ENCODE peak calls at places on chromosomes 3 and 15, in eight cellular contexts. One of them, this sample, is unnamed.
A peak's percentile ranks its signal among the peaks of the same experiment; 100 is the strongest.

GRCh38 chr3:197458179-197458707 is 97.5 kb downstream of the BDH1 start:
- DNase-seq in fibroblast of pulmonary artery: peak; percentile 25
- DNase-seq in CD8-positive, alpha-beta T cell: peak; percentile 4
- DNase-seq in right cardiac atrium: no peak
- DNase-seq in lung: no peak
- DNase-seq in GM12865: peak; percentile 16
- DNase-seq in GM12864: no peak
- DNase-seq in astrocyte of the spinal cord: no peak
- DNase-seq in this sample: no peak

GRCh38 chr15:87764461-87765236 is 491.9 kb downstream of the NTRK3 start:
- DNase-seq in lung: no peak
- DNase-seq in CD8-positive, alpha-beta T cell: no peak
- DNase-seq in astrocyte of the spinal cord: peak; percentile 76
- DNase-seq in right cardiac atrium: no peak
- DNase-seq in GM12864: no peak
- DNase-seq in GM12865: no peak
- DNase-seq in fibroblast of pulmonary artery: peak; percentile 63
- DNase-seq in this sample: no peak

GRCh38 chr3:69683076-69683806 is 56.0 kb upstream of the MITF start:
- DNase-seq in fibroblast of pulmonary artery: no peak
- DNase-seq in lung: no peak
- DNase-seq in CD8-positive, alpha-beta T cell: no peak
- DNase-seq in GM12865: no peak
- DNase-seq in astrocyte of the spinal cord: no peak
- DNase-seq in GM12864: no peak
- DNase-seq in right cardiac atrium: no peak
- DNase-seq in this sample: no peak

GRCh38 chr15:62392411-62392810 is 227.3 kb upstream of the C2CD4B start:
- DNase-seq in astrocyte of the spinal cord: peak; percentile 30
- DNase-seq in CD8-positive, alpha-beta T cell: no peak
- DNase-seq in right cardiac atrium: peak; percentile 22
- DNase-seq in GM12864: no peak
- DNase-seq in fibroblast of pulmonary artery: no peak
- DNase-seq in lung: no peak
- DNase-seq in GM12865: peak; percentile 5
- DNase-seq in this sample: no peak

GRCh38 chr3:119659584-119660291 is 651 bp downstream of the POPDC2 start:
- DNase-seq in fibroblast of pulmonary artery: no peak
- DNase-seq in GM12864: no peak
- DNase-seq in astrocyte of the spinal cord: no peak
- DNase-seq in GM12865: no peak
- DNase-seq in CD8-positive, alpha-beta T cell: no peak
- DNase-seq in right cardiac atrium: no peak
- DNase-seq in lung: no peak
- DNase-seq in this sample: no peak

GRCh38 chr15:34693053-34693744 is 61.6 kb downstream of the GJD2 start:
- DNase-seq in fibroblast of pulmonary artery: no peak
- DNase-seq in GM12865: no peak
- DNase-seq in CD8-positive, alpha-beta T cell: no peak
- DNase-seq in GM12864: no peak
- DNase-seq in astrocyte of the spinal cord: peak; percentile 41
- DNase-seq in right cardiac atrium: no peak
- DNase-seq in lung: no peak
- DNase-seq in this sample: no peak

GRCh38 chr3:169760479-169760878 is 4.4 kb downstream of the TERC start:
- DNase-seq in right cardiac atrium: no peak
- DNase-seq in GM12865: peak; percentile 26
- DNase-seq in astrocyte of the spinal cord: peak; percentile 4
- DNase-seq in fibroblast of pulmonary artery: peak; percentile 67
- DNase-seq in GM12864: no peak
- DNase-seq in lung: no peak
- DNase-seq in CD8-positive, alpha-beta T cell: no peak
- DNase-seq in this sample: no peak

GRCh38 chr15:95647878-95648277 is 682.6 kb upstream of the NR2F2 start:
- DNase-seq in GM12865: no peak
- DNase-seq in lung: no peak
- DNase-seq in right cardiac atrium: no peak
- DNase-seq in astrocyte of the spinal cord: no peak
- DNase-seq in fibroblast of pulmonary artery: no peak
- DNase-seq in CD8-positive, alpha-beta T cell: no peak
- DNase-seq in GM12864: no peak
- DNase-seq in this sample: no peak

GRCh38 chr3:33658971-33659848 is 58.8 kb downstream of the CLASP2 start:
- DNase-seq in astrocyte of the spinal cord: peak; percentile 89
- DNase-seq in GM12864: peak; percentile 25
- DNase-seq in GM12865: peak; percentile 28
- DNase-seq in right cardiac atrium: peak; percentile 64
- DNase-seq in fibroblast of pulmonary artery: peak; percentile 84
- DNase-seq in CD8-positive, alpha-beta T cell: peak; percentile 3
- DNase-seq in lung: peak; percentile 46
- DNase-seq in this sample: no peak

GRCh38 chr15:74402873-74403589 is 30.7 kb downstream of the SEMA7A start:
- DNase-seq in lung: peak; percentile 36
- DNase-seq in CD8-positive, alpha-beta T cell: peak; percentile 42
- DNase-seq in astrocyte of the spinal cord: no peak
- DNase-seq in fibroblast of pulmonary artery: no peak
- DNase-seq in right cardiac atrium: no peak
- DNase-seq in GM12865: peak; percentile 94
- DNase-seq in GM12864: no peak
- DNase-seq in this sample: no peak

GRCh38 chr3:63726656-63727055 is 74.2 kb downstream of the SNTN start:
- DNase-seq in GM12864: no peak
- DNase-seq in astrocyte of the spinal cord: no peak
- DNase-seq in CD8-positive, alpha-beta T cell: no peak
- DNase-seq in lung: no peak
- DNase-seq in fibroblast of pulmonary artery: no peak
- DNase-seq in right cardiac atrium: no peak
- DNase-seq in GM12865: no peak
- DNase-seq in this sample: no peak

GRCh38 chr15:50686468-50687301 is at the start of gene TRPM7:
- DNase-seq in astrocyte of the spinal cord: peak; percentile 84
- DNase-seq in right cardiac atrium: peak; percentile 90
- DNase-seq in GM12865: peak; percentile 94
- DNase-seq in lung: peak; percentile 89
- DNase-seq in fibroblast of pulmonary artery: peak; percentile 85
- DNase-seq in CD8-positive, alpha-beta T cell: peak; percentile 84
- DNase-seq in GM12864: peak; percentile 62
- DNase-seq in this sample: peak; percentile 61

GRCh38 chr3:63654931-63655330 is 2.5 kb downstream of the SNTN start:
- DNase-seq in GM12865: no peak
- DNase-seq in astrocyte of the spinal cord: peak; percentile 5
- DNase-seq in right cardiac atrium: no peak
- DNase-seq in GM12864: no peak
- DNase-seq in lung: no peak
- DNase-seq in CD8-positive, alpha-beta T cell: no peak
- DNase-seq in fibroblast of pulmonary artery: no peak
- DNase-seq in this sample: no peak

GRCh38 chr3:171092467-171092911 is 66.0 kb upstream of the SLC2A2 start:
- DNase-seq in right cardiac atrium: no peak
- DNase-seq in GM12864: no peak
- DNase-seq in GM12865: no peak
- DNase-seq in fibroblast of pulmonary artery: peak; percentile 71
- DNase-seq in lung: no peak
- DNase-seq in astrocyte of the spinal cord: no peak
- DNase-seq in CD8-positive, alpha-beta T cell: no peak
- DNase-seq in this sample: no peak

GRCh38 chr3:121269389-121269788 is 276.4 kb downstream of the POLQ start:
- DNase-seq in CD8-positive, alpha-beta T cell: no peak
- DNase-seq in fibroblast of pulmonary artery: no peak
- DNase-seq in GM12865: no peak
- DNase-seq in GM12864: no peak
- DNase-seq in astrocyte of the spinal cord: no peak
- DNase-seq in lung: no peak
- DNase-seq in right cardiac atrium: no peak
- DNase-seq in this sample: no peak

GRCh38 chr3:190481779-190482178 is 32.1 kb upstream of the TMEM207 start:
- DNase-seq in fibroblast of pulmonary artery: no peak
- DNase-seq in astrocyte of the spinal cord: no peak
- DNase-seq in GM12864: no peak
- DNase-seq in GM12865: no peak
- DNase-seq in CD8-positive, alpha-beta T cell: no peak
- DNase-seq in right cardiac atrium: no peak
- DNase-seq in lung: no peak
- DNase-seq in this sample: no peak

GRCh38 chr3:30184102-30184810 is 422.1 kb upstream of the TGFBR2 start:
- DNase-seq in lung: no peak
- DNase-seq in right cardiac atrium: no peak
- DNase-seq in fibroblast of pulmonary artery: no peak
- DNase-seq in GM12865: no peak
- DNase-seq in GM12864: no peak
- DNase-seq in astrocyte of the spinal cord: no peak
- DNase-seq in CD8-positive, alpha-beta T cell: no peak
- DNase-seq in this sample: no peak

GRCh38 chr15:45221053-45221599 is 30.9 kb upstream of the SLC28A2 start:
- DNase-seq in fibroblast of pulmonary artery: no peak
- DNase-seq in lung: no peak
- DNase-seq in CD8-positive, alpha-beta T cell: no peak
- DNase-seq in astrocyte of the spinal cord: no peak
- DNase-seq in right cardiac atrium: no peak
- DNase-seq in GM12864: no peak
- DNase-seq in GM12865: no peak
- DNase-seq in this sample: no peak

GRCh38 chr15:63918901-63919348 is 85.2 kb upstream of the HERC1 start:
- DNase-seq in lung: no peak
- DNase-seq in fibroblast of pulmonary artery: no peak
- DNase-seq in CD8-positive, alpha-beta T cell: no peak
- DNase-seq in GM12865: no peak
- DNase-seq in GM12864: no peak
- DNase-seq in astrocyte of the spinal cord: no peak
- DNase-seq in right cardiac atrium: no peak
- DNase-seq in this sample: no peak

GRCh38 chr15:57519806-57520205 is 71.9 kb upstream of the MYZAP start:
- DNase-seq in lung: no peak
- DNase-seq in fibroblast of pulmonary artery: no peak
- DNase-seq in CD8-positive, alpha-beta T cell: no peak
- DNase-seq in GM12865: no peak
- DNase-seq in GM12864: no peak
- DNase-seq in astrocyte of the spinal cord: no peak
- DNase-seq in right cardiac atrium: no peak
- DNase-seq in this sample: no peak

GRCh38 chr3:133488785-133489367 is 84.6 kb upstream of the CDV3 start:
- DNase-seq in lung: no peak
- DNase-seq in astrocyte of the spinal cord: peak; percentile 54
- DNase-seq in right cardiac atrium: no peak
- DNase-seq in fibroblast of pulmonary artery: peak; percentile 72
- DNase-seq in CD8-positive, alpha-beta T cell: no peak
- DNase-seq in GM12864: no peak
- DNase-seq in GM12865: peak; percentile 70
- DNase-seq in this sample: no peak

GRCh38 chr3:10747341-10747740 is 68.7 kb upstream of the SLC6A11 start:
- DNase-seq in GM12864: no peak
- DNase-seq in CD8-positive, alpha-beta T cell: no peak
- DNase-seq in GM12865: no peak
- DNase-seq in right cardiac atrium: no peak
- DNase-seq in lung: no peak
- DNase-seq in fibroblast of pulmonary artery: no peak
- DNase-seq in astrocyte of the spinal cord: no peak
- DNase-seq in this sample: no peak

DNA sequence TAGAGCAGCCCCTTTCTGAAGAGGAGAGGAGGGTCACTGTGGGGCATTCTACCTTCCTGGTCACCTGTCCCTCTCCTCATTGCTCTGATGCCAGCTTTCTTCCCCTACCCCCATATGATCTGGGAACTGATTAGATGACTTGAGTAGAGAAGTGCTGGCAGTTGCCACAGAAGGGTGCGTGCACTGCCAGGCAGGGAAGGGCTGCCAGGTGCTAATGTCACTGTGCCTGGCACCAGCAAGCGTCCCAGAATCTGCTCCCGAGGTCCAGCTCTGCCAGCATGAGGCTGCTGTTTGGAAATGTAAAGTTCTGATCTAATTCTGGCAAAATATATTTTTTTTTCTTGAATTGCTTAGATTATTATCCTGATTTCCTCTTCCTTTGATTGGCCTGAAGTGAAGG is 52.8 kb downstream of the PPM1L start:
- DNase-seq in right cardiac atrium: peak; percentile 22
- DNase-seq in fibroblast of pulmonary artery: no peak
- DNase-seq in CD8-positive, alpha-beta T cell: no peak
- DNase-seq in GM12864: no peak
- DNase-seq in lung: no peak
- DNase-seq in astrocyte of the spinal cord: no peak
- DNase-seq in GM12865: no peak
- DNase-seq in this sample: no peak
- H3K4me3 ChIP-seq in right cardiac atrium: no peak overlapping the region
- H3K4me3 ChIP-seq in fibroblast of pulmonary artery: no peak overlapping the region
- H3K4me3 ChIP-seq in CD8-positive, alpha-beta T cell: no peak overlapping the region
- H3K4me3 ChIP-seq in GM12864: no peak overlapping the region
- H3K4me3 ChIP-seq in lung: no peak overlapping the region
- H3K4me3 ChIP-seq in astrocyte of the spinal cord: no peak overlapping the region
- H3K4me3 ChIP-seq in GM12865: no peak overlapping the region
- H3K4me3 ChIP-seq in this sample: no peak overlapping the region

DNA sequence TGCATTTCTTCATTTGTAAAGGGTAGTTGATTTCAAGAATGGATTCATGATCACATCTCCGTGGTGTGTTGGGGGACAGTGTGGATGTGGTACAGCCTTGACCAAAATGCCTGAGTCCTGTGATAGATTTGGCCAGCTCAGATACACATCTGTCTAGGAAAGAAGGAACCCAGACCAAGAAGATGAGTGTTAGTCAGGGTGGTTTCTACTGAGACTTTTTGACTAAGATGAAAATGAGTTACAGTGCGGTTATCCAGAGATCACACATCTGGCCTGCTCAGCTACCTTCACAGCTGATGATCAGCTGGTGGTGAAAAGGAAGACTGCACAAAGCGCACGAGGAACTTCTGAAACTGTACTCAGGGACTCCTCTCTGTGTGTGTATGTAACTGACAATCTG is 68.0 kb downstream of the FNDC3B start:
- DNase-seq in GM12864: peak; percentile 94
- DNase-seq in right cardiac atrium: no peak
- DNase-seq in CD8-positive, alpha-beta T cell: peak; percentile 42
- DNase-seq in lung: no peak
- DNase-seq in astrocyte of the spinal cord: no peak
- DNase-seq in fibroblast of pulmonary artery: no peak
- DNase-seq in GM12865: peak; percentile 96
- DNase-seq in this sample: no peak
- H3K4me3 ChIP-seq in GM12864: no peak overlapping the region
- H3K4me3 ChIP-seq in right cardiac atrium: no peak overlapping the region
- H3K4me3 ChIP-seq in CD8-positive, alpha-beta T cell: peak overlapping the region; percentile 28
- H3K4me3 ChIP-seq in lung: no peak overlapping the region
- H3K4me3 ChIP-seq in astrocyte of the spinal cord: no peak overlapping the region
- H3K4me3 ChIP-seq in fibroblast of pulmonary artery: no peak overlapping the region
- H3K4me3 ChIP-seq in GM12865: peak overlapping the region; percentile 13
- H3K4me3 ChIP-seq in this sample: no peak overlapping the region

GRCh38 chr3:50155891-50156290 is 767 bp downstream of the SEMA3F start:
- DNase-seq in GM12865: no peak
- DNase-seq in GM12864: no peak
- DNase-seq in CD8-positive, alpha-beta T cell: no peak
- DNase-seq in right cardiac atrium: no peak
- DNase-seq in fibroblast of pulmonary artery: no peak
- DNase-seq in lung: no peak
- DNase-seq in astrocyte of the spinal cord: no peak
- DNase-seq in this sample: no peak
- H3K4me3 ChIP-seq in GM12865: no peak overlapping the region
- H3K4me3 ChIP-seq in GM12864: no peak overlapping the region
- H3K4me3 ChIP-seq in CD8-positive, alpha-beta T cell: no peak overlapping the region
- H3K4me3 ChIP-seq in right cardiac atrium: peak overlapping the region; percentile 60
- H3K4me3 ChIP-seq in fibroblast of pulmonary artery: peak overlapping the region; percentile 64
- H3K4me3 ChIP-seq in lung: peak overlapping the region; percentile 74
- H3K4me3 ChIP-seq in astrocyte of the spinal cord: peak overlapping the region; percentile 45
- H3K4me3 ChIP-seq in this sample: peak overlapping the region; percentile 69

GRCh38 chr3:94799420-94800060 is 736.7 kb downstream of the NSUN3 start:
- DNase-seq in lung: no peak
- DNase-seq in GM12865: no peak
- DNase-seq in fibroblast of pulmonary artery: no peak
- DNase-seq in right cardiac atrium: no peak
- DNase-seq in GM12864: no peak
- DNase-seq in astrocyte of the spinal cord: no peak
- DNase-seq in CD8-positive, alpha-beta T cell: no peak
- DNase-seq in this sample: no peak
- H3K4me3 ChIP-seq in lung: no peak overlapping the region
- H3K4me3 ChIP-seq in GM12865: no peak overlapping the region
- H3K4me3 ChIP-seq in fibroblast of pulmonary artery: no peak overlapping the region
- H3K4me3 ChIP-seq in right cardiac atrium: no peak overlapping the region
- H3K4me3 ChIP-seq in GM12864: no peak overlapping the region
- H3K4me3 ChIP-seq in astrocyte of the spinal cord: no peak overlapping the region
- H3K4me3 ChIP-seq in CD8-positive, alpha-beta T cell: no peak overlapping the region
- H3K4me3 ChIP-seq in this sample: no peak overlapping the region